ENCODE peak calls at places on chromosomes 7 and 10, in four cellular contexts. T is colonic mucosa, L is fibroblast of mammary gland, W is body of pancreas. E is an unnamed sample.

GRCh38 chr7:15609287-15609686 is 47.5 kb upstream of the AGMO start:
- DNase-seq in T (no peak), L (no peak), W (no peak), E (no peak)

GRCh38 chr10:103168436-103168835 is 24.6 kb downstream of the NT5C2 start:
- DNase-seq in T (no peak), L (peak; percentile 37), W (no peak), E (peak; percentile 34)

GRCh38 chr7:74569501-74570075 is 87.9 kb upstream of the GTF2I start:
- DNase-seq in T (no peak), L (no peak), W (no peak), E (no peak)

GRCh38 chr10:103635580-103635979 is 142.1 kb downstream of the NEURL1 start:
- DNase-seq in T (no peak), L (no peak), W (no peak), E (no peak)

GRCh38 chr10:77320852-77321496 is 316.6 kb downstream of the KCNMA1 start:
- DNase-seq in T (no peak), L (peak; percentile 90), W (no peak), E (peak; percentile 90)

GRCh38 chr7:4815609-4816418 is 40.4 kb downstream of the AP5Z1 start:
- DNase-seq in T (no peak), L (no peak), W (no peak), E (no peak)

GRCh38 chr7:159005618-159006017 is 139.0 kb downstream of the VIPR2 start:
- DNase-seq in T (no peak), L (no peak), W (no peak), E (no peak)

GRCh38 chr7:149225656-149226055 is 13.8 kb upstream of the ZNF212 start:
- DNase-seq in T (no peak), L (no peak), W (no peak), E (no peak)

GRCh38 chr7:3092468-3092867 is 48.8 kb upstream of the CARD11 start:
- DNase-seq in T (peak; percentile 22), L (no peak), W (peak; percentile 46), E (no peak)

GRCh38 chr7:50473531-50473930 is 23.4 kb upstream of the FIGNL1 start:
- DNase-seq in T (no peak), L (no peak), W (no peak), E (no peak)

GRCh38 chr10:62554632-62555199 is 180.5 kb downstream of the ZNF365 start:
- DNase-seq in T (peak; percentile 21), L (peak; percentile 69), W (peak; percentile 20), E (peak; percentile 76)

GRCh38 chr7:65441010-65441409 is 67.4 kb downstream of the ZNF92 start:
- DNase-seq in T (no peak), L (peak; percentile 86), W (no peak), E (peak; percentile 77)

GRCh38 chr7:69109131-69109740 is 489.0 kb upstream of the AUTS2 start:
- DNase-seq in T (no peak), L (no peak), W (no peak), E (no peak)

GRCh38 chr10:59595584-59595983 is 114.1 kb downstream of the SLC16A9 start:
- DNase-seq in T (no peak), L (no peak), W (no peak), E (peak; percentile 51)

GRCh38 chr10:77431209-77431611 is 206.4 kb downstream of the KCNMA1 start:
- DNase-seq in T (no peak), L (no peak), W (no peak), E (no peak)

GRCh38 chr7:974172-974571 is 1.2 kb downstream of the COX19 start:
- DNase-seq in T (peak; percentile 51), L (peak; percentile 20), W (no peak), E (peak; percentile 45)

GRCh38 chr7:41217306-41217705 is 485.6 kb downstream of the INHBA start:
- DNase-seq in T (no peak), L (no peak), W (no peak), E (no peak)

GRCh38 chr10:97540669-97541500 is 31.7 kb upstream of the ANKRD2 start:
- DNase-seq in T (no peak), L (peak; percentile 49), W (no peak), E (no peak)

GRCh38 chr10:62959553-62959952 is 143.4 kb upstream of the EGR2 start:
- DNase-seq in T (no peak), L (peak; percentile 37), W (no peak), E (peak; percentile 10)

GRCh38 chr10:128062837-128063563 is 63.2 kb downstream of the MKI67 start:
- DNase-seq in T (no peak), L (no peak), W (peak; percentile 62), E (peak; percentile 13)

GRCh38 chr7:33043434-33043833 is 19.1 kb downstream of the NT5C3A start:
- DNase-seq in T (no peak), L (no peak), W (no peak), E (no peak)

GRCh38 chr7:33039257-33039904 is 23.2 kb downstream of the NT5C3A start:
- DNase-seq in T (no peak), L (peak; percentile 36), W (no peak), E (peak; percentile 55)

GRCh38 chr7:33040803-33041516 is 21.6 kb downstream of the NT5C3A start:
- DNase-seq in T (peak; percentile 85), L (peak; percentile 50), W (peak; percentile 83), E (peak; percentile 61)

GRCh38 chr7:33039905-33040292 is 22.7 kb downstream of the NT5C3A start:
- DNase-seq in T (no peak), L (no peak), W (no peak), E (peak; percentile 21)

GRCh38 chr7:33038639-33039038 is 23.9 kb downstream of the NT5C3A start:
- DNase-seq in T (no peak), L (no peak), W (no peak), E (no peak)
- H3K4me3 ChIP-seq in T (peak overlapping the region; percentile 27), L (no peak overlapping the region), W (no peak overlapping the region), E (peak overlapping the region; percentile 64)

GRCh38 chr10:96516337-96516736 is 2.6 kb upstream of the TLL2 start:
- DNase-seq in T (no peak), L (no peak), W (no peak), E (no peak)

GRCh38 chr10:96513686-96514551 is at the start of gene TLL2:
- DNase-seq in T (peak; percentile 87), L (peak; percentile 79), W (peak; percentile 91), E (peak; percentile 89)

GRCh38 chr10:96511044-96511945 is 2.4 kb downstream of the TLL2 start:
- DNase-seq in T (peak; percentile 67), L (peak; percentile 18), W (peak; percentile 51), E (peak; percentile 24)

GRCh38 chr10:96512524-96512991 is 1.2 kb downstream of the TLL2 start:
- DNase-seq in T (peak; percentile 25), L (peak; percentile 3), W (peak; percentile 16), E (peak; percentile 20)

DNA sequence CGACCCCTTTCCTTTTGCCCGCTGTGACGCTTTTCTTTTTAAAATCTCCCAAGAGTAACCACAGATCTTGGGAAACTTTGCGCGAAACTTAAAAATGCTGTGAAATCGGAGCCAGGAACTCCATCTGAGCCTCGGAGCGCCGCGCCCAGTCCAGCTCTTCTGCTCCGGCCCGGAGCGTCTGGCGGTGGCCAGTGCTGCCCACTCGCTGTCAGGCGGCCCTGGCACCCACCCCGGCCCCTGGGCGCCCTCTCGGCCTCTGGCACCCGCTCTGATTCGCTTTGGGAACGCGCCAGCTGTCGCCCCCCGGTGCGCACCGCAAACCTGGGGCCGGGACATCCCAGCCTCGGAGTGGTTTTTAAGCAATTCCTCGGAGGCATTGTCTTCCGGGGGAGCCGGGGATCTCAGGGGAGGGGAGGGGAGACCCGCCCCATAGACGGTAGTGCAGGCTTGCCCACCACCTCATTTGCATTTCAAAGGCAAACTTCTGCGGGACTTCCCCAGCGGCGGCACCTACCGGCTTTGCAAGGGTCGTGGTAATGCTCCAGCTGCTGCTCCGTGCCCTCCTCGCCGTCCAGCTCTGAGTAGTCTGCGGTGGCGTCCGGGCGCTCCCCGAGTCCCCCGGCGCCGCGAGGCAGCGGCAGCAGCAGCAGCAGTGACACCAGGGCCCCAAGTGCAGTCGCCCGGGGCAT is 585 bp downstream of the TLL2 start:
- DNase-seq in T (peak; percentile 24), L (peak; percentile 15), W (peak; percentile 8), E (peak; percentile 33)
- TF ChIP-seq CTCF in T (no peak), L (no peak), W (no peak), E (no peak)

GRCh38 chr10:51073461-51074237 is 638 bp upstream of the PRKG1 start:
- DNase-seq in T (peak; percentile 45), L (no peak), W (peak; percentile 45), E (no peak)
- H3K4me3 ChIP-seq in T (peak overlapping the region; percentile 54), L (peak overlapping the region; percentile 65), W (peak overlapping the region; percentile 32), E (peak overlapping the region; percentile 80)

DNA sequence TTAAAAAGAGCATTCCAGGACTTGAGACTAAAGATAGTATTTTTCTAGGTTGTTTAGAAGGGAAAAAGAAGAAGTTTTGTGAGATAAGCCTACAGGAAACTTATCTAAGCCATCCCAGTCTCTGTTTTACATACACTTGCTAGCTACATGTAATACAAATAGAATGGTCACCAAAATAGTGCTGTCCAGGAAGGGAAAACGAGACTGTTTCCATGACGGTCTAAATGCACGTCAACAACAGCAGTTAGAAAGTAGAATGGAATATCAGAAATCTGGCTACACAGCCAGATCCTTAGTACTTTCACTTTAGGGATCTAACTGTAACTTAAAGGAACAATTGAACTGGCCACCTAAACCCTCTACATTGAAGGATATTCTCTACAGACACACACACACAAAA is 117.6 kb downstream of the TSPAN12 start:
- DNase-seq in T (no peak), L (peak; percentile 41), W (no peak), E (peak; percentile 22)
- TF ChIP-seq CTCF in T (no peak), L (no peak), W (no peak), E (no peak)